ENCODE peak calls at places on chromosome 6, in four cellular contexts. F is cortex of kidney; S is esophagus muscularis mucosa; R is stimulated activated CD4-positive, alpha-beta T cell treated with anti-CD3 and anti-CD28 coated beads, Interleukin-1b, Interleukin-23, amount 100 ng/mL, for 1 hour. B is an unnamed sample.

GRCh38 chr6:79468116-79468515 is 69.1 kb downstream of the LCA5 start:
- DNase-seq in F (no peak), S (no peak), R (no peak), B (no peak)

GRCh38 chr6:143157146-143157545 is 96.5 kb downstream of the AIG1 start:
- DNase-seq in F (no peak), S (no peak), R (no peak), B (no peak)

GRCh38 chr6:37483917-37484785 is 15.5 kb downstream of the CCDC167 start:
- DNase-seq in F (no peak), S (no peak), R (peak), B (peak)

GRCh38 chr6:18503588-18504231 is 116.6 kb downstream of the RNF144B start:
- DNase-seq in F (no peak), S (peak), R (peak), B (no peak)

GRCh38 chr6:126063512-126064146 is 77.3 kb downstream of the TRMT11 start:
- DNase-seq in F (no peak), S (peak), R (no peak), B (no peak)

GRCh38 chr6:18509871-18510643 is 122.9 kb downstream of the RNF144B start:
- DNase-seq in F (no peak), S (peak), R (no peak), B (no peak)

GRCh38 chr6:82735790-82736189 is 329.9 kb downstream of the UBE3D start:
- DNase-seq in F (no peak), S (no peak), R (no peak), B (no peak)

GRCh38 chr6:158040804-158041347 is 59.2 kb downstream of the SYNJ2 start:
- DNase-seq in F (no peak), S (no peak), R (no peak), B (no peak)

GRCh38 chr6:15535495-15536200 is 127.2 kb downstream of the DTNBP1 start:
- DNase-seq in F (no peak), S (peak), R (no peak), B (no peak)

GRCh38 chr6:161393839-161394364 is 120.0 kb upstream of the AGPAT4 start:
- DNase-seq in F (no peak), S (no peak), R (no peak), B (no peak)

B was measured in right lobe of liver.